ENCODE peak calls at places on chromosomes 6 and 20, in nine cellular contexts. H is mammary epithelial cell; D is right lobe of liver; M is A673; B is cardiac muscle cell; S is heart right ventricle; G is CD8-positive, alpha-beta T cell; V is adrenal gland; C is breast epithelium. T is an unnamed sample.

GRCh38 chr6:7630792-7631191 is 40.8 kb downstream of the SNRNP48 start:
- DNase-seq in B (no peak), D (no peak), S (no peak), V (no peak), M (no peak), C (no peak), H (no peak), G (no peak), T (no peak)

GRCh38 chr6:84651583-84651982 is 112.8 kb downstream of the TBX18 start:
- DNase-seq in S (no peak), G (no peak), H (no peak), V (no peak), D (no peak), B (no peak), M (no peak), C (no peak), T (no peak)

GRCh38 chr6:165847407-165848098 is 184.5 kb upstream of the PDE10A start:
- DNase-seq in M (no peak), G (no peak), C (no peak), S (no peak), D (no peak), V (peak; percentile 60), B (no peak), H (no peak), T (no peak)

GRCh38 chr6:169326067-169326799 is 72.6 kb upstream of the THBS2 start:
- DNase-seq in C (no peak), M (peak; percentile 43), V (peak; percentile 71), D (no peak), G (no peak), H (peak; percentile 52), S (no peak), B (peak; percentile 54), T (no peak)

GRCh38 chr6:73389854-73390253 is 4.8 kb upstream of the DDX43 start:
- DNase-seq in C (no peak), M (no peak), S (no peak), B (no peak), D (no peak), H (no peak), V (no peak), G (no peak), T (no peak)

GRCh38 chr6:13164316-13164715 is 164.0 kb downstream of the TBC1D7 start:
- DNase-seq in B (no peak), M (no peak), D (no peak), H (no peak), C (no peak), S (no peak), V (no peak), G (no peak), T (no peak)

GRCh38 chr6:40626886-40627285 is 39.7 kb upstream of the LRFN2 start:
- DNase-seq in B (no peak), M (no peak), V (no peak), C (no peak), D (no peak), H (no peak), S (no peak), G (no peak), T (no peak)

GRCh38 chr6:45148278-45148677 is 179.9 kb upstream of the RUNX2 start:
- DNase-seq in V (no peak), D (no peak), M (no peak), G (no peak), H (peak; percentile 26), S (no peak), C (no peak), B (no peak), T (no peak)

GRCh38 chr6:138031850-138032249 is 75.4 kb downstream of the PERP start:
- DNase-seq in B (no peak), D (no peak), G (no peak), M (no peak), H (peak; percentile 95), S (no peak), V (no peak), C (no peak), T (no peak)

GRCh38 chr6:26421259-26422144 is 18.8 kb upstream of the BTN3A3 start:
- DNase-seq in B (peak; percentile 90), G (no peak), D (peak; percentile 70), S (peak; percentile 53), M (peak; percentile 95), C (peak; percentile 60), H (peak; percentile 83), V (peak; percentile 84), T (peak; percentile 89)

GRCh38 chr6:161066511-161066910 is 74.9 kb downstream of the MAP3K4 start:
- DNase-seq in H (no peak), S (no peak), D (no peak), V (no peak), G (no peak), C (no peak), B (peak; percentile 8), M (peak; percentile 23), T (no peak)

GRCh38 chr20:35502352-35502751 is 27.1 kb downstream of the C20orf173 start:
- DNase-seq in B (no peak), V (no peak), G (no peak), H (no peak), M (no peak), S (no peak), C (no peak), D (no peak), T (peak; percentile 86)
- H3K9me3 ChIP-seq in B (no peaks in the 10 kb centered on the region), V (no peaks in the 10 kb centered on the region), G (no peaks in the 10 kb centered on the region), H (no peaks in the 10 kb centered on the region), M (no peaks in the 10 kb centered on the region), S (no peaks in the 10 kb centered on the region), C (no peaks in the 10 kb centered on the region), D (no peaks in the 10 kb centered on the region), T (no peaks in the 10 kb centered on the region)

DNA sequence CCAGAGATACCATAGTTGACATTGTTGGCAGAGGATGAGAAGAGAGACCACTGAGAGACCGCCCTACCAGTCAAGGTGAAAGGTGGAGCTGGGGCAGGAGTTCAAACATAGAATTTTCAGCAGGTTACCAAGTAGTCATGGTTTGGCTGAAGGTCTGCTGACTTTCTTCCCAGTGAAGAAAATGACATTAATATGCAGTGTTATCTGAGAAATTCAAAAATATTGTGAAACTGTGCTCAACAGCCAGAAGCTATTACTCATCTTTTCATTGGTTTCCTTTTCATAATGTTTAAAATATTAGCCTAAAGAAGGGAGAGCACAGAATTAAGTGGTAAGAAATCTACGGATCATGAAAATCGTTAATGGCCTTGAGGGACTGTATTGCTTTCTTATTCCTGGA is 209.2 kb downstream of the FNDC1 start:
- DNase-seq in B (no peak), G (no peak), D (no peak), H (no peak), C (no peak), M (no peak), S (no peak), V (no peak), T (no peak)
- H3K9me3 ChIP-seq in B (no peaks in the 10 kb centered on the region), G (no peaks in the 10 kb centered on the region), D (no peaks in the 10 kb centered on the region), H (no peaks in the 10 kb centered on the region), C (no peaks in the 10 kb centered on the region), M (no peaks in the 10 kb centered on the region), S (no peaks in the 10 kb centered on the region), V (no peaks in the 10 kb centered on the region), T (no peaks in the 10 kb centered on the region)

GRCh38 chr20:673606-674005 is 2.0 kb downstream of the SCRT2 start:
- DNase-seq in G (no peak), M (no peak), B (no peak), S (no peak), V (no peak), D (peak; percentile 37), H (no peak), C (no peak), T (no peak)
- H3K9me3 ChIP-seq in G (no peaks in the 10 kb centered on the region), M (no peaks in the 10 kb centered on the region), B (no peaks in the 10 kb centered on the region), S (no peaks in the 10 kb centered on the region), V (no peaks in the 10 kb centered on the region), D (no peaks in the 10 kb centered on the region), H (no peaks in the 10 kb centered on the region), C (no peaks in the 10 kb centered on the region), T (no peaks in the 10 kb centered on the region)

GRCh38 chr6:80872951-80873308 is 766.5 kb downstream of the BCKDHB start:
- DNase-seq in B (no peak), H (no peak), D (no peak), M (peak; percentile 67), G (no peak), S (no peak), C (no peak), V (no peak), T (no peak)
- H3K9me3 ChIP-seq in B (no peaks in the 10 kb centered on the region), H (no peaks in the 10 kb centered on the region), D (no peaks in the 10 kb centered on the region), M (no peaks in the 10 kb centered on the region), G (no peaks in the 10 kb centered on the region), S (no peaks in the 10 kb centered on the region), C (no peaks in the 10 kb centered on the region), V (peaks cover 5% of the 10 kb centered on the region), T (peaks cover 36% of the 10 kb centered on the region)